ENCODE peak calls at places on chromosomes 1 and 21, in five cellular contexts. C, F, K, O and D are unnamed samples. For H3K27me3, the result is how much of the 10 kb centered on the place peaks cover.

GRCh38 chr1:166017395-166017794 is 149.4 kb downstream of the FAM78B start:
- DNase-seq in K (no peak), F (no peak), C (no peak), O (no peak), D (no peak)

GRCh38 chr1:41891403-41891896 is 27.3 kb downstream of the HIVEP3 start:
- DNase-seq in F (no peak), K (no peak), O (peak), C (no peak), D (no peak)

GRCh38 chr1:110190282-110190929 is 19.7 kb upstream of the KCNC4 start:
- DNase-seq in F (no peak), O (no peak), C (no peak), K (no peak), D (no peak)

GRCh38 chr1:230661976-230662375 is 19.7 kb downstream of the COG2 start:
- DNase-seq in F (no peak), K (no peak), C (no peak), O (no peak), D (no peak)

GRCh38 chr1:77948841-77949424 is 29.9 kb downstream of the FUBP1 start:
- DNase-seq in F (peak), O (peak), K (no peak), C (no peak), D (no peak)

GRCh38 chr1:24909388-24909898 is 20.6 kb downstream of the RUNX3 start:
- DNase-seq in F (no peak), O (no peak), C (no peak), K (peak), D (peak)

GRCh38 chr21:18914570-18914969 is 511.0 kb upstream of the TMPRSS15 start:
- DNase-seq in C (no peak), O (no peak), F (no peak), K (no peak), D (no peak)

GRCh38 chr1:73898540-73898939 is 299.4 kb downstream of the LRRIQ3 start:
- DNase-seq in F (no peak), C (no peak), K (no peak), O (no peak), D (no peak)

GRCh38 chr21:38468989-38469388 is 29.3 kb downstream of the ERG start:
- DNase-seq in C (no peak), F (no peak), O (peak), K (no peak), D (peak)

GRCh38 chr1:183646780-183647179 is 6.3 kb downstream of the APOBEC4 start:
- DNase-seq in O (no peak), F (no peak), K (no peak), C (no peak), D (no peak)

GRCh38 chr1:75953461-75953860 is 21.3 kb upstream of the ASB17 start:
- DNase-seq in O (no peak), F (no peak), K (no peak), C (no peak), D (peak)

GRCh38 chr1:53580739-53581475 is 121.7 kb downstream of the DMRTB1 start:
- DNase-seq in C (no peak), F (no peak), O (no peak), K (no peak), D (no peak)

GRCh38 chr1:147542549-147542857 is 1.2 kb downstream of the BCL9 start:
- DNase-seq in C (no peak), K (no peak), F (no peak), O (no peak), D (no peak)

GRCh38 chr1:57860333-57860732 is 436.5 kb upstream of the DAB1 start:
- DNase-seq in O (no peak), F (no peak), C (no peak), K (no peak), D (no peak)

GRCh38 chr1:81954388-81955023 is 153.8 kb downstream of the ADGRL2 start:
- DNase-seq in C (no peak), K (no peak), F (no peak), O (no peak), D (no peak)

GRCh38 chr1:235763962-235764361 is 102.7 kb downstream of the LYST start:
- DNase-seq in K (no peak), O (no peak), C (no peak), F (no peak), D (no peak)

GRCh38 chr1:63915121-63915520 is 141.3 kb downstream of the ROR1 start:
- DNase-seq in C (no peak), O (no peak), K (no peak), F (no peak), D (no peak)

GRCh38 chr1:233791372-233791703 is 113.1 kb upstream of the SLC35F3 start:
- DNase-seq in F (no peak), O (no peak), C (no peak), K (no peak), D (no peak)

GRCh38 chr1:87392241-87393192 is 63.8 kb downstream of the LMO4 start:
- DNase-seq in C (no peak), K (no peak), O (peak), F (no peak), D (peak)

GRCh38 chr1:179663810-179664209 is 72.2 kb downstream of the TDRD5 start:
- DNase-seq in O (no peak), C (no peak), K (no peak), F (no peak), D (no peak)

GRCh38 chr1:26913754-26914619 is at the start of gene NR0B2:
- DNase-seq in K (peak), F (no peak), O (no peak), C (no peak), D (no peak)

GRCh38 chr1:115317101-115318012 is 20.7 kb downstream of the NGF start:
- DNase-seq in C (no peak), F (no peak), O (no peak), K (peak), D (no peak)

GRCh38 chr21:32330784-32331311 is 32.2 kb downstream of the MRAP start:
- DNase-seq in K (no peak), C (no peak), F (no peak), O (no peak), D (no peak)

GRCh38 chr1:154808909-154809262 is 61.2 kb downstream of the KCNN3 start:
- DNase-seq in F (no peak), C (no peak), O (no peak), K (no peak), D (peak)

GRCh38 chr1:95126846-95127245 is 9.7 kb downstream of the TLCD4 start:
- DNase-seq in O (no peak), K (no peak), F (no peak), C (no peak), D (no peak)

GRCh38 chr21:35113064-35113463 is 64.0 kb upstream of the RUNX1 start:
- DNase-seq in O (peak), F (no peak), C (no peak), K (no peak), D (no peak)

GRCh38 chr1:10737651-10738050 is 58.8 kb downstream of the CASZ1 start:
- DNase-seq in F (no peak), K (no peak), C (no peak), O (no peak), D (no peak)
- H3K27me3 ChIP-seq in F (under half), K (under half), C (under half), O (under half), D (under half)

DNA sequence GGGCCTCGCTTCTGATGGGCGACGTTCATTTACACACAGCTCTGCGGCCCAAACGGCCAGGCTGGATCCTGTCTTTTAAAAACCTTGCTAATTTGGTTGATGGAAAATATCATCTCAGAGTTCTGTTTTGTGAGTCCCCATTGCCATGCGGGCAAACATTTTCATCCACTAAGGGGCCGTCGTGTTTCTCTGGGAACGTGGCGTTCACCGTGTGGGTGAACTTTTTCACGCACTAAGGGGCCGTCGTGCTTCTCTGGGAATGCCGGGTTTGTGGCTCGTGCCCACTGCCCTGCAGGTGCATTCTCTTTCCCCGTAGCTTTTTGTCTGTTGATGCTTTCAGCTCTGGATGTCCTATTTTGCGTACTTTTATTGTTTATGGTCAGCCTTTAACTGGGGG is 6.8 kb downstream of the COL18A1 start:
- DNase-seq in F (no peak), O (no peak), K (no peak), C (no peak), D (no peak)
- H3K27me3 ChIP-seq in F (under half), O (under half), K (under half), C (under half), D (under half)

GRCh38 chr1:3652538-3653285 is 396 bp downstream of the TP73 start:
- DNase-seq in F (peak), C (no peak), K (no peak), O (no peak), D (no peak)
- H3K27me3 ChIP-seq in F (under half), C (under half), K (under half), O (under half), D (half or more)

DNA sequence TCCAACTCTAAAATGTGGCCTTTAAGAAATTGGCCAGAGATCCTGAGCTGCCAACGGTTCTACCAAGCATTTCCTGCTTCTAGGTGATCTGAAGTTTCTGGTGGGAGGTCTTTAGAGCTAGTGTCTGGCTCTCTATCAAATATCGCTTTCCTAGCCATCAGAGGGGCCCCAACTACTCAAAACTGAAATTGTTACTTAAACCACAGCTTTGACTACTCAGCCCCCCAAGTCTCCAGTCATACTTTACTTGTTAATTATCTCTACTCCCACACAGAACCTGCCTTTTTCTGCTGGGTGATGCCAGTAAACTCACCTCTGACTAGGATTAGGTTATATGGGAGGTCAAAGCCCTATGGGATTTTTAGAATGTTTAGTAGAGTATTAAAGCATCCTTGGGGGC is 95.1 kb downstream of the FASLG start:
- DNase-seq in F (no peak), O (no peak), K (no peak), C (no peak), D (no peak)
- H3K27me3 ChIP-seq in F (under half), O (under half), K (under half), C (under half), D (under half)

GRCh38 chr1:12069616-12070244 is 6.6 kb downstream of the TNFRSF8 start:
- DNase-seq in C (no peak), K (no peak), F (no peak), O (no peak), D (no peak)
- H3K27me3 ChIP-seq in C (under half), K (under half), F (under half), O (under half), D (under half)

GRCh38 chr21:46138383-46138970 is 16.9 kb downstream of the FTCD start:
- DNase-seq in C (no peak), O (no peak), F (no peak), K (no peak), D (no peak)
- H3K27me3 ChIP-seq in C (under half), O (under half), F (under half), K (under half), D (under half)